ENCODE peak calls at places on chromosome 1, in seven cellular contexts. C is HCT116, P is body of pancreas, S is hepatocyte, X is HFF-Myc, N is GM06990, Y is mucosa of descending colon. M is an unnamed sample.
A peak's percentile ranks its signal among the peaks of the same experiment; 100 is the strongest.

GRCh38 chr1:198908995-198909394 is 270.2 kb downstream of the PTPRC start:
- DNase-seq in Y (no peak), X (no peak), S (no peak), P (no peak), N (no peak), C (no peak), M (no peak)

GRCh38 chr1:85612704-85613361 is 32.3 kb downstream of the CCN1 start:
- DNase-seq in Y (no peak), X (no peak), P (peak; percentile 36), S (peak; percentile 71), N (no peak), C (no peak), M (peak; percentile 90)

GRCh38 chr1:85865183-85865582 is 156.9 kb upstream of the ZNHIT6 start:
- DNase-seq in C (no peak), N (no peak), S (no peak), Y (no peak), X (no peak), P (no peak), M (no peak)

GRCh38 chr1:27298632-27299384 is 23.2 kb upstream of the TMEM222 start:
- DNase-seq in S (no peak), P (no peak), X (no peak), N (no peak), Y (no peak), C (no peak), M (no peak)

GRCh38 chr1:229984310-229984991 is 82.6 kb upstream of the GALNT2 start:
- DNase-seq in Y (no peak), C (no peak), N (no peak), X (no peak), P (no peak), S (no peak), M (no peak)

GRCh38 chr1:37692834-37693175 is 489 bp downstream of the CDCA8 start:
- DNase-seq in Y (no peak), N (no peak), P (peak; percentile 20), S (no peak), C (no peak), X (no peak), M (no peak)

GRCh38 chr1:93805027-93805426 is 74.0 kb downstream of the DNTTIP2 start:
- DNase-seq in X (no peak), N (no peak), Y (no peak), S (no peak), C (no peak), P (no peak), M (no peak)

GRCh38 chr1:203309115-203309429 is 3.8 kb downstream of the BTG2 start:
- DNase-seq in X (no peak), P (no peak), Y (no peak), C (no peak), S (no peak), N (no peak), M (no peak)

GRCh38 chr1:94602312-94602711 is 60.8 kb upstream of the F3 start:
- DNase-seq in C (no peak), X (no peak), Y (peak; percentile 59), N (no peak), S (no peak), P (no peak), M (no peak)

GRCh38 chr1:14915356-14916054 is 238.0 kb upstream of the TMEM51 start:
- DNase-seq in Y (no peak), S (peak; percentile 66), C (peak; percentile 28), X (no peak), P (peak; percentile 61), N (no peak), M (no peak)

GRCh38 chr1:16717174-16718108 is 22.9 kb upstream of the RNU1-4 start:
- DNase-seq in N (no peak), X (no peak), S (peak; percentile 27), Y (peak; percentile 47), P (no peak), C (no peak), M (no peak)

GRCh38 chr1:67957026-67957425 is 93.4 kb downstream of the DIRAS3 start:
- DNase-seq in S (peak; percentile 64), N (no peak), P (no peak), X (no peak), Y (no peak), C (no peak), M (no peak)

GRCh38 chr1:92679980-92680379 is 104.9 kb downstream of the EVI5 start:
- DNase-seq in N (no peak), P (no peak), C (no peak), S (no peak), Y (no peak), X (no peak), M (no peak)

GRCh38 chr1:59645893-59646292 is 168.9 kb upstream of the HOOK1 start:
- DNase-seq in P (no peak), C (no peak), Y (no peak), X (peak; percentile 79), N (no peak), S (no peak), M (no peak)

GRCh38 chr1:67755160-67755559 is 70.2 kb downstream of the GADD45A start:
- DNase-seq in N (no peak), X (no peak), C (no peak), S (no peak), P (no peak), Y (no peak), M (no peak)

GRCh38 chr1:87119741-87120140 is 205.3 kb downstream of the HS2ST1 start:
- DNase-seq in S (no peak), N (no peak), C (no peak), Y (no peak), P (no peak), X (no peak), M (no peak)

GRCh38 chr1:39408641-39409054 is 82.8 kb upstream of the BMP8A start:
- DNase-seq in P (peak; percentile 96), X (peak; percentile 65), Y (peak; percentile 93), C (peak; percentile 84), N (peak; percentile 89), S (peak; percentile 97), M (peak; percentile 79)

GRCh38 chr1:213606252-213606820 is 381.4 kb upstream of the PROX1 start:
- DNase-seq in Y (no peak), P (no peak), X (no peak), N (no peak), C (no peak), S (no peak), M (no peak)

GRCh38 chr1:175935166-175935565 is 191.8 kb upstream of the TNR start:
- DNase-seq in C (no peak), S (no peak), P (no peak), X (no peak), N (no peak), Y (no peak), M (no peak)

GRCh38 chr1:94980909-94981252 is 54.0 kb upstream of the CNN3 start:
- DNase-seq in P (no peak), N (no peak), S (no peak), Y (no peak), X (no peak), C (no peak), M (no peak)

GRCh38 chr1:237032029-237032428 is 10.0 kb upstream of the RYR2 start:
- DNase-seq in Y (no peak), C (no peak), N (no peak), X (no peak), P (no peak), S (peak; percentile 8), M (no peak)

GRCh38 chr1:178037510-178038253 is 56.2 kb upstream of the RASAL2 start:
- DNase-seq in N (peak; percentile 9), Y (peak; percentile 90), X (peak; percentile 16), S (peak; percentile 92), P (peak; percentile 92), C (peak; percentile 40), M (no peak)

GRCh38 chr1:119962296-119962968 is 66.1 kb upstream of the ADAM30 start:
- DNase-seq in S (no peak), Y (no peak), C (no peak), N (no peak), P (no peak), X (no peak), M (no peak)

GRCh38 chr1:212456166-212456528 is 23.4 kb downstream of the NENF start:
- DNase-seq in P (no peak), C (no peak), Y (no peak), X (no peak), S (no peak), N (no peak), M (no peak)
- H3K4me3 ChIP-seq in P (no peak overlapping the region), C (no peak overlapping the region), Y (no peak overlapping the region), X (no peak overlapping the region), S (no peak overlapping the region), N (no peak overlapping the region), M (no peak overlapping the region)

DNA sequence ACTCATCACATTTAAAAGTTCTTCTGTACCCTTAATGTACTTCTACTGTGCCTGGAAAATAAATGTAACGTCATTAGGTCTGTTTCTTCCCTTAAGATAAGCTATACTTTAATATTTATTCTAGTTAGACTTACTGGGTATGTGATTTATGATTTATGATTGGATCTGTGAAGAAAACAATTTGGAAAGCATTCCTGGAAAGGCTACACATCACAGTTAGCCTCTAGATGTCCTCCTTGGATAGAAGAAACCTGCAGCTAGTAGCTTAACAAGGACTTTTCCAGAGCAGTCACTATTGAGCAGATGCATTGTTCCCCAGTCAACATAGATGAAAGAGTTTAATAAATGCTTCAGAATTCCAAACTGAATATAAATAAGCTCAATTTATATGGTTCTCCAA is 22.2 kb upstream of the ABL2 start:
- DNase-seq in S (peak; percentile 51), C (no peak), N (no peak), P (peak; percentile 14), Y (no peak), X (no peak), M (no peak)
- TF ChIP-seq CTCF in S (peak; percentile 65), C (peak; percentile 28), N (no peak), P (peak; percentile 44), Y (no peak), X (peak; percentile 40), M (peak; percentile 35)

DNA sequence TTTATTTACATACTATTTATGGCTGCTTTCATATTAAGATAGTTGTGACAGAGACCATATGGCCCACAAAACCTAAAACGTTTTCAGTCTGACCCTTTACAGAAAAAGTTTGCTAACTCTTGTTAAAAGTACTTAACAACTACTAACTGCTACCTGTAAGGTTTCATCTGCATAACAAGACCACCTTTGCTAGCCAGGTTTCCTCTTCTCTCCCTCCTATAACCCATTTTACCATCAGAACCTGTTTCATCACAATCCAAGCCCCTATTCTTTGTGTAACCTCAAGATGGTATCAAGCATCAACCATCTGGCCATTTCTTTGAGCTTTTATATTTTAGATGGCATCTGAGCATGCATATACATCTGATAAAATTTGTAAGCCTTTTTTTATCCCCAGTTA is 305.4 kb downstream of the HHIPL2 start:
- DNase-seq in C (no peak), S (no peak), Y (no peak), P (no peak), X (no peak), N (no peak), M (no peak)
- H3K4me3 ChIP-seq in C (no peak overlapping the region), S (no peak overlapping the region), Y (no peak overlapping the region), P (no peak overlapping the region), X (no peak overlapping the region), N (no peak overlapping the region), M (no peak overlapping the region)

GRCh38 chr1:153030895-153031294 is at the start of gene SPRR1B:
- DNase-seq in N (no peak), Y (no peak), X (no peak), S (no peak), P (no peak), C (no peak), M (no peak)

GRCh38 chr1:153028771-153029170 is 2.2 kb upstream of the SPRR1B start:
- DNase-seq in X (no peak), S (no peak), N (no peak), P (no peak), C (no peak), Y (no peak), M (no peak)

GRCh38 chr1:153032073-153032472 is 1.1 kb downstream of the SPRR1B start:
- DNase-seq in Y (no peak), N (no peak), P (no peak), S (no peak), C (no peak), X (no peak), M (no peak)

GRCh38 chr1:153035211-153035610 is 4.2 kb downstream of the SPRR1B start:
- DNase-seq in C (no peak), S (no peak), N (no peak), Y (no peak), X (no peak), P (no peak), M (no peak)

GRCh38 chr1:153032677-153033308 is 1.8 kb downstream of the SPRR1B start:
- DNase-seq in S (no peak), C (peak; percentile 36), N (no peak), P (no peak), Y (no peak), X (no peak), M (peak; percentile 67)
- TF ChIP-seq CTCF in S (no peak), C (peak; percentile 56), N (peak; percentile 46), P (no peak), Y (no peak), X (no peak), M (peak; percentile 52)

M was measured in kidney epithelial cell.